ENCODE peak calls at places on chromosome 14, in four cellular contexts. H is neural progenitor cell, P is kidney, F is foreskin fibroblast. K is an unnamed sample.

GRCh38 chr14:32785585-32785984 is 153.1 kb upstream of the NPAS3 start:
- DNase-seq in F (no peak), P (no peak), H (no peak), K (no peak)

GRCh38 chr14:21940887-21941855 is 267.6 kb upstream of the OR4E1 start:
- DNase-seq in H (peak), F (peak), P (no peak), K (no peak)

GRCh38 chr14:34629657-34630529 is at the start of gene SNX6:
- DNase-seq in H (peak), F (peak), P (peak), K (no peak)

GRCh38 chr14:67129768-67130167 is 59.5 kb upstream of the GARIN2 start:
- DNase-seq in F (no peak), P (no peak), H (no peak), K (no peak)

GRCh38 chr14:94601961-94602391 is 10.2 kb upstream of the SERPINA3 start:
- DNase-seq in H (no peak), F (peak), P (no peak), K (peak)

GRCh38 chr14:35533357-35534129 is 421 bp upstream of the INSM2 start:
- DNase-seq in P (peak), H (peak), F (peak), K (no peak)

GRCh38 chr14:44732144-44732543 is 225.1 kb upstream of the FSCB start:
- DNase-seq in H (no peak), F (no peak), P (no peak), K (no peak)

GRCh38 chr14:104557086-104557485 is 22.5 kb upstream of the C14orf180 start:
- DNase-seq in P (peak), F (no peak), H (no peak), K (no peak)

GRCh38 chr14:79225815-79226214 is 985.5 kb downstream of the DIO2 start:
- DNase-seq in H (peak), P (no peak), F (no peak), K (no peak)

GRCh38 chr14:55265197-55265596 is 6.0 kb upstream of the FBXO34 start:
- DNase-seq in H (no peak), F (no peak), P (no peak), K (no peak)

GRCh38 chr14:104280085-104280901 is 141.9 kb downstream of the KIF26A start:
- DNase-seq in P (peak), F (no peak), H (no peak), K (no peak)

GRCh38 chr14:73325630-73326299 is 88.5 kb downstream of the PAPLN start:
- DNase-seq in H (no peak), P (no peak), F (no peak), K (no peak)

GRCh38 chr14:34081126-34081575 is 130.3 kb upstream of the EGLN3 start:
- DNase-seq in H (no peak), P (no peak), F (peak), K (no peak)

GRCh38 chr14:25381498-25381897 is 331.6 kb upstream of the STXBP6 start:
- DNase-seq in H (peak), F (no peak), P (no peak), K (no peak)

GRCh38 chr14:52703225-52703624 is 3.8 kb upstream of the PSMC6 start:
- DNase-seq in F (peak), H (no peak), P (no peak), K (peak)

GRCh38 chr14:49977126-49977841 is 84.4 kb downstream of the ARF6 start:
- DNase-seq in H (no peak), F (no peak), P (no peak), K (no peak)

GRCh38 chr14:89237923-89238529 is 179.0 kb downstream of the FOXN3 start:
- DNase-seq in H (peak), F (peak), P (no peak), K (no peak)
- TF ChIP-seq CTCF in H (peak), F (peak), P (no peak), K (peak)

GRCh38 chr14:71324767-71325272 is 417.6 kb downstream of the PCNX1 start:
- DNase-seq in F (no peak), P (no peak), H (peak), K (no peak)
- H3K4me3 ChIP-seq in F (no peak), P (no peak), H (no peak), K (no peak)

GRCh38 chr14:100861188-100861936 is 35.4 kb downstream of the MEG3 start:
- DNase-seq in H (no peak), P (peak), F (peak), K (no peak)

GRCh38 chr14:100862793-100863192 is 36.9 kb downstream of the MEG3 start:
- DNase-seq in F (no peak), H (no peak), P (no peak), K (no peak)

GRCh38 chr14:100862277-100862676 is 36.4 kb downstream of the MEG3 start:
- DNase-seq in F (peak), P (peak), H (no peak), K (no peak)

GRCh38 chr14:100860556-100861187 is 34.8 kb downstream of the MEG3 start:
- DNase-seq in F (no peak), P (peak), H (no peak), K (no peak)

GRCh38 chr14:100861937-100862247 is 36.0 kb downstream of the MEG3 start:
- DNase-seq in F (no peak), H (no peak), P (no peak), K (no peak)
- TF ChIP-seq CTCF in F (no peak), H (no peak), P (no peak), K (no peak)

GRCh38 chr14:65100905-65101541 is 1.3 kb downstream of the MAX start:
- DNase-seq in H (no peak), P (no peak), F (no peak), K (no peak)
- H3K4me3 ChIP-seq in H (peak), P (peak), F (peak), K (peak)

GRCh38 chr14:68284834-68285233 is 465.3 kb downstream of the RAD51B start:
- DNase-seq in P (no peak), F (no peak), H (no peak), K (no peak)

GRCh38 chr14:68284333-68284732 is 464.8 kb downstream of the RAD51B start:
- DNase-seq in F (no peak), P (no peak), H (no peak), K (no peak)

GRCh38 chr14:68282479-68283377 is 463.1 kb downstream of the RAD51B start:
- DNase-seq in P (no peak), F (no peak), H (no peak), K (no peak)

GRCh38 chr14:68285421-68286179 is 466.0 kb downstream of the RAD51B start:
- DNase-seq in F (peak), H (no peak), P (no peak), K (no peak)

DNA sequence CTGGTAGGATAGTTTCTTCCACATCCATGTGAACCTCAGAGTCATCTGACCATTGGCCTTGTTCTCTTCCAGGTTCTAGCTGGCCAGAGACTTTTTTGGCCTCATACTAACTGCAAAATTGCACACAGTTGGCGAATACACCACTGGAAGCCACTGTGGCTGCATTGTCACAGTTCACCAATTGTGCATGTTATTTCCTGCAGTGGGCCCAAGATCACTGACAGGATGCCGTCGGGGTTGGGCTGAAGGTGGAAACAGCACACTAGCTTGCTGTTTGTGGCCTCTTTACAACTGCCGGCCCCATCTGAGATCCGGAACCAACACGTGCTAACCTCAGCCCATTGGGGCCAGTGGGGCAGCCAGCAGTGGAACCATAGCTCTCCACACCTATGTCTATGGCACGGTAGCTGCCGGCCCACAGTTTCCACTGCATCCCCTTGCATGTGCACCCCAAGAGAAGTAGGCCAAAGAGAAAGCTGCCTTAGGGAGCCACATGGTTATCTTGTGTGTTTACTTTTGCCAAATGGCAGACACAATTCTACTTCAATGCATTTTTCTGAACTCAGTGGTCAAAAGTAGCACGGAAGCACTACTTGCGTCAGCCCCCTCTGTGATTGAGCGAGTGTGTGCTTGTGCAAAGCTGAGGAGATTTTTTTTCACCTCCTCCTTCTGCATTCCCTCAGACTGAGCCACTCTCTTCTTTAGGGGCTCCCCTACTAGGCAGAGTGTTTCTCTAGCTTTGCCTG is 464.0 kb downstream of the RAD51B start:
- DNase-seq in H (no peak), P (peak), F (peak), K (no peak)
- TF ChIP-seq CTCF in H (no peak), P (no peak), F (no peak), K (no peak)

GRCh38 chr14:83827383-83827782 is 1702.6 kb upstream of the FLRT2 start:
- DNase-seq in P (no peak), F (peak), H (no peak), K (no peak)
- H3K4me3 ChIP-seq in P (no peak), F (no peak), H (no peak), K (no peak)

DNA sequence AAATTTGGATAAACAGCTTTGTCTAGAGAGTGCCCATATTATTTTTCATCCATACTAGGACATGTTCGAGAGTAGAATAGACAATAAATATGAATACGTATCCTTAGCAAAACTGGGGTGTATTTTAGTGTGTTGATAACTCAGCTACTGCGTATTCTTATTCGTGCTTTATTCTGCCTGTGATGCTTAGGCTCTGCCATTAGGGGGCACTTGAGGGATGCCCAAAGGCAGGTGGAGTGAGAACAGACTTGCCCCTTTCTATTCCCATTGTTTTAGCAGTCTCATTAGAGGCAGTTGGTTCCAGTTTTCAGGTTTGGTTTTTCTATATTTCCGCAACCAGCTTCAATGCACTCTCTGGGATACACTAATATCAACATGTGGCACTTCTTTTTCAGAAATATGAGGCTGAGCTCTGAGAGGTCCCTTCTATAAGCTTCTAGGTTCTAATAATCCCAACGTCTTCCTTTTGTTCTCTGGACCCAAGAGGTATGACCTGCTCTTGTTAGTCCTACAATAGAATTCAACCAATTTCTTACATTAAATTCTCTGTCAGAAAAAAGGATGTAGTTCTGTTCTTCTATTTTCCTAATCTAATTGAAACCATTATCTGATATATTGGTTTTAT is 985.7 kb upstream of the FBXO33 start:
- DNase-seq in P (no peak), F (no peak), H (peak), K (no peak)
- TF ChIP-seq CTCF in P (peak), F (no peak), H (peak), K (no peak)

GRCh38 chr14:101049942-101050341 is 146.4 kb upstream of the RTL1 start:
- DNase-seq in F (no peak), P (no peak), H (no peak), K (no peak)
- H3K4me3 ChIP-seq in F (no peak), P (no peak), H (no peak), K (no peak)

DNA sequence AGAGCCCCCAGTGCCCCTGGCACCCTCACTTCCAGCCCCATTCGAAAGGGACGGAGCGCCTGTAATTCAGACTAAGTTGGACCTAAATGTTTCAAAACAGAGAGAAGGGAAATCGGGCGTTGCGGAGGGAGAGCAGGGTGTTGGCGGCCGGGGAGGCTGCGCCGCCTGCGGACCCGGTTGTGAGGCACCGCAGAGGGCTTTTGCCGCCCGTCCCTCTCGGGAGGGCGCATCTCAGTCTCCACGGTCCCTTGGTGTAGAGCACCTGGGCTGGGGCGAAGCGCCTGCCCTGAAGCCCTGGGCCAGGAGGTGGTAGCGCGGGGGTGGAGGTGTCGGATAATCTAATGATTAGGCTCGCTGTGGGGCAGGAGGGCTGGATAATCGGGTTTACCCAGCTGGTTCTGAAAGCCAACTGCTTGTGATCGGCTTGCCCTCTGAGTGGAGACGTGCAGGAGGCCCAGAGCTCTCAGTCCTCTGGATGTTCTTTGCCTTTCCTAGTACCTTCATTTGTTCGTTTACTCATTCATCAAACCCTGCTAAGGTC is 884 bp downstream of the DAAM1 start:
- DNase-seq in P (peak), F (peak), H (peak), K (no peak)
- TF ChIP-seq CTCF in P (no peak), F (no peak), H (no peak), K (no peak)

GRCh38 chr14:31228533-31228932 is 20.9 kb upstream of the HECTD1 start:
- DNase-seq in H (no peak), F (no peak), P (no peak), K (no peak)
- H3K4me3 ChIP-seq in H (no peak), F (no peak), P (no peak), K (no peak)

K was measured in AG09309.